ENCODE peak calls at places on chromosome 11, in ten cellular contexts. I is neuronal stem cell; P is left ventricle myocardium inferior; C is CD4-positive, CD25-positive, alpha-beta regulatory T cell; W is right cardiac atrium; K is ovary; Z is AG04450; E is psoas muscle; Y is dorsolateral prefrontal cortex; Q is aorta. H is an unnamed sample.

GRCh38 chr11:70517996-70518907 is 119.9 kb downstream of the CTTN start:
- DNase-seq in I (no peak), P (no peak), C (no peak), W (peak; percentile 14), K (no peak), Z (no peak), E (peak; percentile 3), Y (no peak), Q (peak; percentile 52), H (no peak)

GRCh38 chr11:929405-929804 is 3.7 kb downstream of the AP2A2 start:
- DNase-seq in I (no peak), P (no peak), C (no peak), W (no peak), K (no peak), Z (no peak), E (no peak), Y (no peak), Q (no peak), H (no peak)

GRCh38 chr11:78791254-78791653 is 216.6 kb upstream of the NARS2 start:
- DNase-seq in I (no peak), P (no peak), C (no peak), W (no peak), K (no peak), Z (no peak), E (no peak), Y (no peak), Q (no peak), H (no peak)

GRCh38 chr11:108592591-108593213 is 866 bp downstream of the EXPH5 start:
- DNase-seq in I (peak; percentile 17), P (peak; percentile 18), C (peak; percentile 26), W (peak; percentile 56), K (peak; percentile 36), Z (no peak), E (peak; percentile 29), Y (peak; percentile 48), Q (peak; percentile 81), H (peak; percentile 46)

GRCh38 chr11:113773416-113774173 is at the start of gene ZW10:
- DNase-seq in I (peak; percentile 90), P (peak; percentile 98), C (peak; percentile 91), W (peak; percentile 99), K (peak; percentile 97), Z (peak; percentile 93), E (peak; percentile 99), Y (peak; percentile 97), Q (peak; percentile 99), H (peak; percentile 99)

GRCh38 chr11:126484266-126484665 is 128.8 kb downstream of the ST3GAL4 start:
- DNase-seq in I (no peak), P (no peak), C (no peak), W (no peak), K (no peak), Z (peak; percentile 77), E (no peak), Y (no peak), Q (no peak), H (no peak)

GRCh38 chr11:2434506-2435255 is 9.6 kb downstream of the TRPM5 start:
- DNase-seq in I (no peak), P (no peak), C (no peak), W (no peak), K (peak; percentile 1), Z (no peak), E (no peak), Y (no peak), Q (peak; percentile 33), H (peak; percentile 9)

GRCh38 chr11:69203901-69204245 is 48.1 kb downstream of the SMIM38 start:
- DNase-seq in I (no peak), P (no peak), C (no peak), W (no peak), K (no peak), Z (no peak), E (no peak), Y (no peak), Q (peak; percentile 51), H (no peak)

GRCh38 chr11:117226388-117227385 is 5.2 kb downstream of the PCSK7 start:
- DNase-seq in I (peak; percentile 75), P (no peak), C (peak; percentile 75), W (peak; percentile 75), K (no peak), Z (no peak), E (no peak), Y (peak; percentile 60), Q (peak; percentile 76), H (no peak)

GRCh38 chr11:123060265-123061000 is 1.5 kb downstream of the HSPA8 start:
- DNase-seq in I (no peak), P (no peak), C (no peak), W (no peak), K (no peak), Z (no peak), E (no peak), Y (peak; percentile 49), Q (no peak), H (no peak)

GRCh38 chr11:128964463-128964930 is 21.8 kb upstream of the TP53AIP1 start:
- DNase-seq in I (no peak), P (no peak), C (no peak), W (no peak), K (no peak), Z (no peak), E (no peak), Y (no peak), Q (no peak), H (no peak)

GRCh38 chr11:72350752-72351151 is 83.6 kb downstream of the CLPB start:
- DNase-seq in I (no peak), P (no peak), C (no peak), W (no peak), K (no peak), Z (no peak), E (no peak), Y (no peak), Q (no peak), H (no peak)

GRCh38 chr11:60866911-60867870 is at the start of gene ZP1:
- DNase-seq in I (no peak), P (no peak), C (no peak), W (peak; percentile 48), K (no peak), Z (no peak), E (no peak), Y (no peak), Q (no peak), H (peak; percentile 8)

GRCh38 chr11:14764899-14765527 is 121.4 kb downstream of the PDE3B start:
- DNase-seq in I (no peak), P (no peak), C (peak; percentile 93), W (no peak), K (no peak), Z (no peak), E (no peak), Y (no peak), Q (no peak), H (no peak)

GRCh38 chr11:14768789-14769188 is 123.2 kb downstream of the CYP2R1 start:
- DNase-seq in I (no peak), P (no peak), C (peak; percentile 39), W (no peak), K (no peak), Z (no peak), E (no peak), Y (no peak), Q (no peak), H (no peak)

GRCh38 chr11:14764213-14764898 is 120.8 kb downstream of the PDE3B start:
- DNase-seq in I (no peak), P (no peak), C (no peak), W (no peak), K (no peak), Z (no peak), E (no peak), Y (no peak), Q (no peak), H (no peak)
- H3K27ac ChIP-seq in I (no peak overlapping the region), P (no peak overlapping the region), C (peak overlapping the region; percentile 90), W (no peak overlapping the region), K (no peak overlapping the region), Z (no peak overlapping the region), E (no peak overlapping the region), Y (no peak overlapping the region), Q (no peak overlapping the region), H (no peak overlapping the region)

GRCh38 chr11:34986883-34987525 is 70.6 kb downstream of the PDHX start:
- DNase-seq in I (no peak), P (no peak), C (no peak), W (no peak), K (no peak), Z (no peak), E (no peak), Y (no peak), Q (no peak), H (no peak)
- H3K27ac ChIP-seq in I (no peak overlapping the region), P (no peak overlapping the region), C (no peak overlapping the region), W (no peak overlapping the region), K (no peak overlapping the region), Z (no peak overlapping the region), E (no peak overlapping the region), Y (no peak overlapping the region), Q (no peak overlapping the region), H (peak overlapping the region; percentile 8)

DNA sequence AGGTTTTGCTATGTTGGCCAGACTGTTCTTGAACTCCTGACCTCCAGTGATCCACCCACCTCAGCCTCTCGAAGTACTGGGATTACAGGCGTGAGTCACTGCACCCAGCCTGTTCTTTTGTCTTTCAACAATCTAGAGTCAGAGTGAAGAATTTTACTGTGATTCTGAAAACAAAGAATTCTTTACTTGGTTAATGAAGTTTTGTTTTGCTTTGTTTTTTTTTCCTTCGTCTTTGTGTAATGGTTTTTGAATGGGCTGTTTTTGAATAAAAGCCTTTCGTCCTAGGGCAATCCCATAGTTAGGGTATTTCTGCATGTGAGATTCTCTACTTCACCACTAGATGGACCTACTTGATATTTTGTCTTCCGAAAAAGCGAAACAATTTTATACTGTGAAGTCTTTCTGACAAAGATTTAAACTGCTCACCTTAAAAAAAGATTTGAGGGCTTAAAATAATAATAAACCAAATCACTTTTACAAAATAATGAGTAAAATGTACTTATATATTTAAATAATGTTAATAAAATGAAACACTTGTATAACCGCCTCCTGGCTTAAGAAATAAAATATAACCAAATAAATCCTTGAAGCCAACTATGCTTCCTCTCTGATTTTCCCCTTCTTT is 43.4 kb upstream of the SC5D start:
- DNase-seq in I (peak; percentile 29), P (no peak), C (peak; percentile 50), W (no peak), K (no peak), Z (no peak), E (no peak), Y (no peak), Q (no peak), H (no peak)
- H3K27ac ChIP-seq in I (no peak overlapping the region), P (no peak overlapping the region), C (no peak overlapping the region), W (no peak overlapping the region), K (no peak overlapping the region), Z (no peak overlapping the region), E (no peak overlapping the region), Y (no peak overlapping the region), Q (no peak overlapping the region), H (no peak overlapping the region)

DNA sequence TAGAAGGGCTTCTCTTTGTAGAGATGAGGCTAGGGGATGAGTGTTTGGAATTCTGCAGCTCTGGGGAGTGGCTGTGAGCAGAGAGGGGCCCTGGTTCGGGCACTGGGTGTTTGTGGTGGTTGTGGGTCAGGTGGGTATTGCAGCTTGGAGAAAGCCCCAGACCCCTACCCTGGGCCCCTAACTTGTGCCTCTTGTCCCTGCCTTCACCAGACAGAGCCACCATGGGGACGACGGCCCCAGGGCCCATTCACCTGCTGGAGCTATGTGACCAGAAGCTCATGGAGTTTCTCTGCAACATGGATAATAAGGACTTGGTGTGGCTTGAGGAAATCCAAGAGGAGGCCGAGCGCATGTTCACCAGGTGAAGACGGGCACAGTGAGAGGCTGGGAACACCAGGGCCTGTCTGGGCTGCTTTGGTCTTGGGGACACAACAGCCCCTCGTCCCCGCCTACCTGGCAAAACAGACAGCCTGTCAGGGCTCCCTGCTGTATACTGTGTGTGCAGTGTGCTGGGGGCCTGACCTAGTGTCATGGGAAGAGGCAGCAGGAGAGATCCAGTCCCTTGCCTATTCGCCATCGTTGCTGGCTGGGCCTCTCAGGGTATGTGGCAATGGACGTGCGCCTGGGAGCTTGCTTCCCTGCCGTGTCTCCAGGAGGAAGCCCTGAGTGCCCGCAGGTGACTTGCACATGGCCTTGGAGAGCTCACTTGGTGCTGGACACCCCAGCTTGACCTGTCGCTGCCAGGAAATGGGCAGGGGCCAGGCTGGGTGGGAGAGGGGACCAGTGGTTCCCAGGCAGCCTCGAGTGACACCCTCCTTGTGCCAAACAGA is 4.3 kb downstream of the INCENP start:
- DNase-seq in I (no peak), P (no peak), C (no peak), W (no peak), K (no peak), Z (no peak), E (no peak), Y (no peak), Q (peak; percentile 67), H (peak; percentile 37)
- H3K27ac ChIP-seq in I (no peak overlapping the region), P (no peak overlapping the region), C (no peak overlapping the region), W (no peak overlapping the region), K (no peak overlapping the region), Z (no peak overlapping the region), E (no peak overlapping the region), Y (no peak overlapping the region), Q (no peak overlapping the region), H (no peak overlapping the region)

H was measured in pancreas.